ENCODE peak calls at places on chromosomes 16 and 17, in five cellular contexts. R, F, E, A and Q are unnamed samples.

GRCh38 chr17:76811834-76812233 is 56.4 kb upstream of the MGAT5B start:
- DNase-seq in R (no peak), F (no peak), E (no peak), A (no peak), Q (no peak)

GRCh38 chr16:75506567-75506966 is 11.3 kb upstream of the CHST6 start:
- DNase-seq in R (no peak), F (peak; percentile 15), E (no peak), A (peak; percentile 35), Q (no peak)

GRCh38 chr17:68456529-68457167 is 648 bp downstream of the WIPI1 start:
- DNase-seq in R (peak; percentile 89), F (peak; percentile 91), E (peak; percentile 12), A (peak; percentile 87), Q (peak; percentile 87)

GRCh38 chr17:41649923-41650519 is 25.6 kb upstream of the KRT17 start:
- DNase-seq in R (no peak), F (no peak), E (no peak), A (no peak), Q (no peak)

GRCh38 chr16:75105306-75106061 is 11.1 kb downstream of the LDHD start:
- DNase-seq in R (peak; percentile 57), F (peak; percentile 84), E (no peak), A (peak; percentile 88), Q (no peak)

GRCh38 chr17:17469996-17470395 is 6.8 kb upstream of the MED9 start:
- DNase-seq in R (no peak), F (no peak), E (no peak), A (no peak), Q (no peak)

GRCh38 chr16:55113195-55113594 is 182.5 kb downstream of the IRX5 start:
- DNase-seq in R (no peak), F (no peak), E (no peak), A (no peak), Q (no peak)

GRCh38 chr17:20234266-20234665 is 225.1 kb downstream of the SPECC1 start:
- DNase-seq in R (no peak), F (no peak), E (no peak), A (no peak), Q (no peak)

GRCh38 chr17:48262982-48263586 is 155.5 kb downstream of the SNX11 start:
- DNase-seq in R (no peak), F (no peak), E (peak; percentile 45), A (no peak), Q (peak; percentile 55)

GRCh38 chr16:627458-628239 is 3.1 kb upstream of the WFIKKN1 start:
- DNase-seq in R (peak; percentile 90), F (peak; percentile 85), E (peak; percentile 83), A (no peak), Q (no peak)